ENCODE peak calls at places on chromosome 4, in nine cellular contexts. A is tibial artery, C is tibial nerve, D is upper lobe of right lung, H is A673, Q is AG09309, L is coronary artery, O is dorsolateral prefrontal cortex, Y is astrocyte of the spinal cord. R is an unnamed sample.

GRCh38 chr4:111652986-111653385 is 492.3 kb upstream of the FAM241A start:
- DNase-seq in A (no peak), C (no peak), D (no peak), H (no peak), Q (no peak), L (no peak), O (no peak), Y (no peak), R (no peak)

GRCh38 chr4:13642576-13642975 is 15.1 kb upstream of the BOD1L1 start:
- DNase-seq in A (peak; percentile 48), C (no peak), D (no peak), H (no peak), Q (no peak), L (no peak), O (no peak), Y (peak; percentile 79), R (peak; percentile 52)

GRCh38 chr4:138938371-138938699 is 77.2 kb upstream of the NOCT start:
- DNase-seq in A (no peak), C (no peak), D (no peak), H (peak; percentile 49), Q (peak; percentile 41), L (no peak), O (no peak), Y (peak; percentile 55), R (peak; percentile 74)

GRCh38 chr4:156295676-156296075 is 342.0 kb upstream of the CTSO start:
- DNase-seq in A (no peak), C (no peak), D (no peak), H (no peak), Q (no peak), L (no peak), O (no peak), Y (no peak), R (no peak)

GRCh38 chr4:126097155-126097554 is 782.4 kb downstream of the FAT4 start:
- DNase-seq in A (no peak), C (no peak), D (no peak), H (no peak), Q (no peak), L (no peak), O (no peak), Y (no peak), R (no peak)

GRCh38 chr4:41638203-41638602 is 100.2 kb downstream of the LIMCH1 start:
- DNase-seq in A (no peak), C (no peak), D (no peak), H (no peak), Q (no peak), L (no peak), O (no peak), Y (no peak), R (no peak)

GRCh38 chr4:37535872-37536271 is 150.3 kb downstream of the RELL1 start:
- DNase-seq in A (no peak), C (no peak), D (no peak), H (no peak), Q (no peak), L (no peak), O (no peak), Y (no peak), R (no peak)

GRCh38 chr4:53680588-53680987 is 89.3 kb upstream of the LNX1 start:
- DNase-seq in A (no peak), C (no peak), D (no peak), H (no peak), Q (no peak), L (no peak), O (no peak), Y (no peak), R (no peak)

GRCh38 chr4:76108467-76109181 is 34.1 kb downstream of the ART3 start:
- DNase-seq in A (no peak), C (no peak), D (no peak), H (peak; percentile 2), Q (no peak), L (no peak), O (no peak), Y (no peak), R (peak; percentile 29)

GRCh38 chr4:113806850-113807249 is 45.3 kb upstream of the CAMK2D start:
- DNase-seq in A (no peak), C (no peak), D (no peak), H (no peak), Q (no peak), L (no peak), O (no peak), Y (no peak), R (no peak)

DNA sequence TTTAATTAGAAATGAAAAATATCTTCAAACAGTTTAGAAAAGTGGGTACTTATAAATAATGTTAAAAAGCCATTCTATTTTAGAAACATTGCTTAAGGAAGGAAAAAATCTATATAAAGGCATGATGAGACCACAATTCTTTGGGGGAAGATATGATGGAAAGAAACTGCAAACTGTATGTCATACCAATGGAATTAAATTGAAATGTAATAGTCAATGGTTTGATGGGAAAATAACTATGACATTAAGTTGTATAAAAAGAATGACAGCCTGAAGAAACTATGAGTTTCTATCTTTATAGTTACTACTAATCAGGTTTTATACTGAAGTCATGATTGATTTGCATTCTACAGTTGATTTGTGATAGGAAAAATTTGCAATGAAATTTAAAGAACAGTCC is 40.3 kb upstream of the CAMK2D start:
- DNase-seq in A (no peak), C (no peak), D (no peak), H (no peak), Q (no peak), L (no peak), O (no peak), Y (no peak), R (no peak)
- H3K4me3 ChIP-seq in A (no peak overlapping the region), C (no peak overlapping the region), D (no peak overlapping the region), H (no peak overlapping the region), Q (no peak overlapping the region), L (no peak overlapping the region), O (no peak overlapping the region), Y (no peak overlapping the region), R (no peak overlapping the region)

GRCh38 chr4:1959104-1959384 is 49.7 kb downstream of the NELFA start:
- DNase-seq in A (no peak), C (no peak), D (no peak), H (no peak), Q (no peak), L (no peak), O (no peak), Y (no peak), R (no peak)
- TF ChIP-seq CTCF in A (no peak), C (no peak), D (no peak), H (no peak), Q (no peak), L (no peak), O (no peak), Y (no peak), R (no peak)

GRCh38 chr4:1873291-1873690 is 2.1 kb downstream of the NSD2 start:
- DNase-seq in A (no peak), C (no peak), D (no peak), H (no peak), Q (no peak), L (no peak), O (no peak), Y (no peak), R (no peak)
- H3K4me3 ChIP-seq in A (no peak overlapping the region), C (no peak overlapping the region), D (no peak overlapping the region), H (peak overlapping the region; percentile 98), Q (no peak overlapping the region), L (no peak overlapping the region), O (no peak overlapping the region), Y (peak overlapping the region; percentile 73), R (no peak overlapping the region)

GRCh38 chr4:162645381-162645780 is 481.6 kb upstream of the FSTL5 start:
- DNase-seq in A (no peak), C (no peak), D (no peak), H (no peak), Q (no peak), L (no peak), O (no peak), Y (no peak), R (peak; percentile 2)
- TF ChIP-seq CTCF in A (no peak), C (no peak), D (no peak), H (peak; percentile 22), Q (no peak), L (no peak), O (no peak), Y (no peak), R (no peak)

DNA sequence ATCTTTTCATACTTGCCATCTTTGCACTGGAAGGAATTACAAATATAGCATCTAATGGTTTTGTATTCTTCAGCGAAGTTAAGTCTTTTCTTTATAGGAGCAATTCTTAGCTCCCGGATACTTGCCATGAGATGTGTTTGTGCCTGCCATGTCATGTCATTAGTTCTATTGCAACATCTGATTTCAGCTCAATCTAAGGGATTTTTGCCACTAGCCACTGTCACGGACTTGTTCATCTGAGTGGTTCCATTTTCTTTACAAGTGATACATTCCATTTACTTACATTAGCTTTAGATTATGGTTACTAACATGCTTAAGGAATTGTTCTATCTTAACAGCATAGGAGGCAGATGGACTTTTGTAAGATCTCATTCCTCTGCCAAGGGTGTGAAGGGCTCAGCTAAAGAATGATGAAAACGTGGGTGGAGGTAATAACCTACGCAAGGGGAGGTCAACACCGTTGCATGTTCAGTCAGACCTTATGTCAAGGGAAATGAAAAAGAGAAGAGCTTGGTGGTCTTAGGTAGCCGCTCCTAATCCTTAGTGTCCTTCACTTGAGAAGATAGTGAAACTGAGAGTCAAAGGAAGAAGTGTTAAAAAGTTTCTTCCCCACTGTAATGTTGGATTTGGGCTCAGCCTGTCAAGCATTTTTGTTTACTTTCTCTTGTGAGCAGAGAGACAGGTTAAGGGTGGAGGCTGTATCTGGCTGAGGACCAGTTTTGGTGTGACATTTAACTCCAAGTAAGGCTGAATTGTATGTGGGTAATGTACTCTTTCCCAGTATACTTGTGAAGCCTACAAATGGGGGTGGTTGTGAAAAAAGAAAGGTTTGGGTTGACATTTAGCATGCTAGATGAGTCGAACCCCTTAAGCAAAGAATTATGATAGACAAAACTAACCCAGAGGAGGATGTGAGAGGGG is 3.6 kb upstream of the KLHL2 start:
- DNase-seq in A (no peak), C (no peak), D (no peak), H (no peak), Q (no peak), L (no peak), O (no peak), Y (no peak), R (no peak)
- H3K4me3 ChIP-seq in A (no peak overlapping the region), C (no peak overlapping the region), D (no peak overlapping the region), H (no peak overlapping the region), Q (no peak overlapping the region), L (no peak overlapping the region), O (no peak overlapping the region), Y (no peak overlapping the region), R (no peak overlapping the region)

DNA sequence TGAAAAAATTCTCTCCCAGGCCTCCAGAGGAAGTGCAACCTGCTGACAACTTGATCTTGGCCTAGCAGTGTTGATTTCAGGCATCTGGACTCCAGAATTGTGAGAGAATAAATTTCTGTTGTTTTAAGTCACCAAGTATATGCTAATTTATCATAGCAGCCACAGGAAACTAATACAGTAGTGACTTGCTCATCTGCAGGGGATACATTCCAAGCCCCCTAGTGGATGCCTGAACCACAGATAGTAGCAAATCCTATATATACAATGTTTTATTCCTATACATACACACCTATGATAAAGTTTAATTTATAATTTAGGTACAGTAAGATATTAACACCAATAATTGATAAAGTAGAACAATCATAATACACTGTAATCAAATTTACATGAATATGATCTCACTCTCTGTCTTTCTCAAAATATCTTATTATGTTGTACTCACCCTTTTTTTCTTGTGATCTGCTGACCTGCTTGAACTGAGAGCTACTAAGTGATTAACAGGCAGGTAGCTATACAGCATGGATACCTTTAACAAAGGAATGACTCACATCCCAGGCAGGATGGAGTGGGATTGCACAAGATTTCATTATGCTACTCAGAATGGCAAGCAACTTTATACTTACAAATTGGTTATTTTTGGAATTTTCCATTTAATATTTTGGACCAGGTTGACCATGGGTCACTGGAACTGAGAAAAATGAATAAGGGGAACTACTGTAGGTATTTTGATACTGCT is 501.1 kb downstream of the KCNIP4 start:
- DNase-seq in A (no peak), C (no peak), D (no peak), H (no peak), Q (no peak), L (no peak), O (no peak), Y (no peak), R (no peak)
- TF ChIP-seq CTCF in A (no peak), C (no peak), D (no peak), H (peak; percentile 16), Q (no peak), L (no peak), O (no peak), Y (no peak), R (no peak)